ENCODE peak calls at places on chromosomes 13 and 19, in six cellular contexts. F is naive thymus-derived CD4-positive, alpha-beta T cell; D is colonic mucosa; Q is tibial nerve; X is thoracic aorta; L is left ventricle myocardium inferior. G is an unnamed sample.

GRCh38 chr19:31223805-31224534 is 125.3 kb downstream of the TSHZ3 start:
- DNase-seq in F (no peak), X (no peak), L (no peak), D (no peak), Q (no peak), G (no peak)

GRCh38 chr19:48303866-48304265 is 21.5 kb upstream of the EMP3 start:
- DNase-seq in F (no peak), L (no peak), X (no peak), D (no peak), Q (no peak), G (no peak)

GRCh38 chr19:39211731-39212376 is 7.8 kb upstream of the SYCN start:
- DNase-seq in X (no peak), L (no peak), F (no peak), Q (no peak), D (no peak), G (no peak)

GRCh38 chr13:97522243-97522642 is 88.3 kb downstream of the RAP2A start:
- DNase-seq in Q (no peak), F (no peak), D (no peak), X (no peak), L (no peak), G (no peak)

GRCh38 chr13:77776704-77777103 is 79.2 kb downstream of the SLAIN1 start:
- DNase-seq in F (no peak), Q (no peak), D (no peak), X (no peak), L (no peak), G (no peak)

GRCh38 chr19:17001603-17002183 is 24.9 kb downstream of the CPAMD8 start:
- DNase-seq in D (no peak), Q (no peak), F (peak; percentile 53), L (no peak), X (no peak), G (no peak)

GRCh38 chr19:2327773-2328400 is 499 bp downstream of the LSM7 start:
- DNase-seq in F (no peak), L (no peak), D (peak; percentile 80), X (peak; percentile 19), Q (peak; percentile 19), G (no peak)

GRCh38 chr19:12365094-12365371 is 450 bp downstream of the ZNF442 start:
- DNase-seq in L (no peak), D (no peak), X (no peak), F (peak; percentile 9), Q (no peak), G (no peak)

GRCh38 chr13:106529415-106530208 is 5.8 kb downstream of the EFNB2 start:
- DNase-seq in L (no peak), X (no peak), Q (no peak), F (no peak), D (no peak), G (no peak)

GRCh38 chr13:37023871-37024270 is 23.3 kb downstream of the EXOSC8 start:
- DNase-seq in F (no peak), L (no peak), Q (no peak), X (no peak), D (no peak), G (no peak)

GRCh38 chr13:111005364-111005763 is 90.5 kb upstream of the ANKRD10 start:
- DNase-seq in D (no peak), X (no peak), L (no peak), Q (no peak), F (no peak), G (no peak)

GRCh38 chr13:110929104-110929777 is 14.4 kb upstream of the ANKRD10 start:
- DNase-seq in Q (no peak), L (no peak), F (no peak), X (no peak), D (no peak), G (no peak)

GRCh38 chr19:54073829-54074228 is 7.3 kb downstream of the TARM1 start:
- DNase-seq in Q (no peak), X (no peak), F (no peak), D (no peak), L (no peak), G (no peak)

GRCh38 chr13:114119196-114119595 is 13.2 kb downstream of the RASA3 start:
- DNase-seq in Q (no peak), F (no peak), L (no peak), D (no peak), X (no peak), G (no peak)

GRCh38 chr13:114118763-114119123 is 13.7 kb downstream of the RASA3 start:
- DNase-seq in Q (no peak), D (no peak), F (no peak), X (no peak), L (no peak), G (no peak)

GRCh38 chr13:114121496-114122466 is 10.6 kb downstream of the RASA3 start:
- DNase-seq in L (no peak), X (no peak), F (no peak), Q (no peak), D (no peak), G (no peak)

GRCh38 chr13:114122591-114123211 is 9.7 kb downstream of the RASA3 start:
- DNase-seq in L (no peak), F (no peak), Q (no peak), X (no peak), D (no peak), G (no peak)

GRCh38 chr13:114120486-114121430 is 11.7 kb downstream of the RASA3 start:
- DNase-seq in L (no peak), X (no peak), F (no peak), Q (no peak), D (no peak), G (no peak)
- H3K4me1 ChIP-seq in L (peaks cover 50% of the 10 kb centered on the region), X (peaks cover 3% of the 10 kb centered on the region), F (peaks cover 71% of the 10 kb centered on the region), Q (no peaks in the 10 kb centered on the region), D (no peaks in the 10 kb centered on the region), G (no peaks in the 10 kb centered on the region)

DNA sequence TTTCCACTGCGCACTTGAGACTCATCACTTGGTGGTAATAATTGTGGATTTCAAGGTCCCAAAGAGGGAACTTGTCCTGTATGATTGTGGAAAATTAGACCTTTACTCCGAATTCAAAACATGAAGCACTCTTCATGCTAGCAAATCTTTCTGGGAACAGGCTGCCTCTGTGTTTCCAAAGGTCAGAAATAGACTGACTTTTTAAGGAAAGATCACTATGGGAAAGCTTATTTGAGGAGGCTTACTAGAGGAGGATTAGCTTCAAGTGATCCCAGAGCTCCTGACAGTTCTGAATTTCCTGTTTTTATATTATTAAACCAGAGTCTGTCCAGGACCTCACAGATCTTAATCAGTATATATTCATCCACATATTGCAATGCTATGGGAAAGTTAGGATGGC is 5.5 kb downstream of the WDFY2 start:
- DNase-seq in X (no peak), Q (no peak), F (no peak), D (no peak), L (no peak), G (no peak)
- H3K4me1 ChIP-seq in X (peaks cover 22% of the 10 kb centered on the region), Q (no peaks in the 10 kb centered on the region), F (peaks cover 11% of the 10 kb centered on the region), D (no peaks in the 10 kb centered on the region), L (peaks cover 62% of the 10 kb centered on the region), G (no peaks in the 10 kb centered on the region)

DNA sequence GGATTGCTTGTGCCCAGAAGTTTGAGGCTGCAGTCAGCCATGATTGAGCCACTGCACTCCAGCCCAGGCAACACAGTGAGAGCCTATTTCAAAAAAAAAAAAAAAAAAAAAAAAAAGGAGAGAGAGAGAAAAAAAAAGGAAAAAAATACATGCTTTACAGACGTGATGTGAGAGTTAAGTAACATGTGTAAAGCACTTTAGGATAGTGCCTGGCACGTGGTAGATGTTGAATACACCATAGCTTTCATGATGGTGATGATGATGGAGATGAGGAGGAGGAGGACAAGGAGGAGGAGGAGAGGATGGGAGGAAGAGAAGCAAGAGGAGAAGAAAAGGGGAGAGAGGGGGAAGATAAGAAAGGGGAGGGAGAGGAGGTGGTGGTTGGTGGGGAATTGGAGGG is 15.1 kb upstream of the RUBCNL start:
- DNase-seq in X (no peak), F (no peak), Q (no peak), D (no peak), L (no peak), G (no peak)
- H3K4me1 ChIP-seq in X (peaks cover 11% of the 10 kb centered on the region), F (no peaks in the 10 kb centered on the region), Q (no peaks in the 10 kb centered on the region), D (no peaks in the 10 kb centered on the region), L (no peaks in the 10 kb centered on the region), G (no peaks in the 10 kb centered on the region)

GRCh38 chr19:18649371-18650047 is 12.7 kb downstream of the KLHL26 start:
- DNase-seq in D (peak; percentile 53), Q (peak; percentile 69), X (no peak), L (peak; percentile 86), F (no peak), G (no peak)
- H3K4me1 ChIP-seq in D (no peaks in the 10 kb centered on the region), Q (no peaks in the 10 kb centered on the region), X (peaks cover 32% of the 10 kb centered on the region), L (peaks cover 60% of the 10 kb centered on the region), F (no peaks in the 10 kb centered on the region), G (no peaks in the 10 kb centered on the region)

GRCh38 chr19:15294591-15294990 is 37.7 kb downstream of the BRD4 start:
- DNase-seq in X (no peak), L (peak; percentile 66), F (no peak), D (no peak), Q (no peak), G (no peak)
- H3K4me1 ChIP-seq in X (peaks cover 78% of the 10 kb centered on the region), L (peaks cover 100% of the 10 kb centered on the region), F (peaks cover 93% of the 10 kb centered on the region), D (peaks cover 22% of the 10 kb centered on the region), Q (peaks cover 3% of the 10 kb centered on the region), G (peaks cover 82% of the 10 kb centered on the region)

GRCh38 chr19:14515501-14516047 is 2.6 kb downstream of the DNAJB1 start:
- DNase-seq in F (no peak), D (no peak), X (no peak), L (no peak), Q (no peak), G (peak; percentile 64)

GRCh38 chr19:14516048-14516534 is 2.1 kb downstream of the DNAJB1 start:
- DNase-seq in D (peak; percentile 64), X (no peak), Q (no peak), L (no peak), F (no peak), G (peak; percentile 69)

GRCh38 chr19:14516746-14517438 is 1.3 kb downstream of the DNAJB1 start:
- DNase-seq in D (peak; percentile 63), Q (no peak), L (no peak), X (no peak), F (no peak), G (peak; percentile 67)

GRCh38 chr19:14517840-14518505 is at the start of gene DNAJB1:
- DNase-seq in Q (peak; percentile 57), L (peak; percentile 86), X (no peak), D (peak; percentile 87), F (peak; percentile 53), G (peak; percentile 91)

GRCh38 chr19:14517446-14517839 is 754 bp downstream of the DNAJB1 start:
- DNase-seq in F (no peak), Q (no peak), D (no peak), X (no peak), L (no peak), G (no peak)
- H3K4me1 ChIP-seq in F (peaks cover 59% of the 10 kb centered on the region), Q (peaks cover 2% of the 10 kb centered on the region), D (peaks cover 16% of the 10 kb centered on the region), X (peaks cover 30% of the 10 kb centered on the region), L (peaks cover 59% of the 10 kb centered on the region), G (no peaks in the 10 kb centered on the region)